ENCODE peak calls at places on chromosomes 13 and 19, in nine cellular contexts. One of them, this sample, is unnamed.

GRCh38 chr19:41641879-41642485 is 15.1 kb upstream of the CEACAM4 start:
- DNase-seq in sciatic nerve: no peak
- DNase-seq in T-helper 1 cell: peak
- DNase-seq in HT-29: peak
- DNase-seq in stimulated activated CD4-positive, alpha-beta T cell treated with anti-CD3 and anti-CD28 coated beads, Interleukin-15, amount 100 ng/mL, for 1 hour: peak
- DNase-seq in activated CD4-positive, alpha-beta T cell treated with anti-CD3 and anti-CD28 coated beads, Interleukin-2, amount 50 U/mL, for 48 hours: peak
- DNase-seq in NCI-H1105: peak
- DNase-seq in AG10803: peak
- DNase-seq in Calu3: peak
- DNase-seq in this sample: peak

GRCh38 chr13:26476111-26476743 is 81.3 kb upstream of the WASF3 start:
- DNase-seq in AG10803: peak
- DNase-seq in activated CD4-positive, alpha-beta T cell treated with anti-CD3 and anti-CD28 coated beads, Interleukin-2, amount 50 U/mL, for 48 hours: peak
- DNase-seq in HT-29: no peak
- DNase-seq in Calu3: no peak
- DNase-seq in NCI-H1105: no peak
- DNase-seq in T-helper 1 cell: no peak
- DNase-seq in sciatic nerve: no peak
- DNase-seq in stimulated activated CD4-positive, alpha-beta T cell treated with anti-CD3 and anti-CD28 coated beads, Interleukin-15, amount 100 ng/mL, for 1 hour: no peak
- DNase-seq in this sample: no peak

GRCh38 chr13:52785721-52786120 is 46.1 kb upstream of the CNMD start:
- DNase-seq in sciatic nerve: no peak
- DNase-seq in stimulated activated CD4-positive, alpha-beta T cell treated with anti-CD3 and anti-CD28 coated beads, Interleukin-15, amount 100 ng/mL, for 1 hour: no peak
- DNase-seq in AG10803: no peak
- DNase-seq in activated CD4-positive, alpha-beta T cell treated with anti-CD3 and anti-CD28 coated beads, Interleukin-2, amount 50 U/mL, for 48 hours: no peak
- DNase-seq in Calu3: no peak
- DNase-seq in NCI-H1105: no peak
- DNase-seq in T-helper 1 cell: no peak
- DNase-seq in HT-29: no peak
- DNase-seq in this sample: no peak

GRCh38 chr19:46288896-46289588 is 7.8 kb upstream of the HIF3A start:
- DNase-seq in AG10803: peak
- DNase-seq in T-helper 1 cell: no peak
- DNase-seq in Calu3: no peak
- DNase-seq in activated CD4-positive, alpha-beta T cell treated with anti-CD3 and anti-CD28 coated beads, Interleukin-2, amount 50 U/mL, for 48 hours: no peak
- DNase-seq in NCI-H1105: no peak
- DNase-seq in stimulated activated CD4-positive, alpha-beta T cell treated with anti-CD3 and anti-CD28 coated beads, Interleukin-15, amount 100 ng/mL, for 1 hour: no peak
- DNase-seq in HT-29: peak
- DNase-seq in sciatic nerve: no peak
- DNase-seq in this sample: no peak

GRCh38 chr13:51721485-51721884 is 82.5 kb downstream of the DHRS12 start:
- DNase-seq in sciatic nerve: no peak
- DNase-seq in stimulated activated CD4-positive, alpha-beta T cell treated with anti-CD3 and anti-CD28 coated beads, Interleukin-15, amount 100 ng/mL, for 1 hour: no peak
- DNase-seq in AG10803: no peak
- DNase-seq in activated CD4-positive, alpha-beta T cell treated with anti-CD3 and anti-CD28 coated beads, Interleukin-2, amount 50 U/mL, for 48 hours: no peak
- DNase-seq in T-helper 1 cell: no peak
- DNase-seq in HT-29: no peak
- DNase-seq in Calu3: no peak
- DNase-seq in NCI-H1105: no peak
- DNase-seq in this sample: no peak

GRCh38 chr13:103291693-103292572 is 225.7 kb upstream of the SLC10A2 start:
- DNase-seq in NCI-H1105: no peak
- DNase-seq in Calu3: no peak
- DNase-seq in sciatic nerve: no peak
- DNase-seq in activated CD4-positive, alpha-beta T cell treated with anti-CD3 and anti-CD28 coated beads, Interleukin-2, amount 50 U/mL, for 48 hours: no peak
- DNase-seq in AG10803: no peak
- DNase-seq in stimulated activated CD4-positive, alpha-beta T cell treated with anti-CD3 and anti-CD28 coated beads, Interleukin-15, amount 100 ng/mL, for 1 hour: no peak
- DNase-seq in T-helper 1 cell: no peak
- DNase-seq in HT-29: no peak
- DNase-seq in this sample: no peak

GRCh38 chr19:16588089-16588823 is 16.0 kb upstream of the SLC35E1 start:
- DNase-seq in T-helper 1 cell: no peak
- DNase-seq in Calu3: no peak
- DNase-seq in activated CD4-positive, alpha-beta T cell treated with anti-CD3 and anti-CD28 coated beads, Interleukin-2, amount 50 U/mL, for 48 hours: peak
- DNase-seq in HT-29: no peak
- DNase-seq in NCI-H1105: no peak
- DNase-seq in stimulated activated CD4-positive, alpha-beta T cell treated with anti-CD3 and anti-CD28 coated beads, Interleukin-15, amount 100 ng/mL, for 1 hour: no peak
- DNase-seq in AG10803: no peak
- DNase-seq in sciatic nerve: no peak
- DNase-seq in this sample: peak

GRCh38 chr19:51511353-51511752 is 9.8 kb upstream of the SIGLEC12 start:
- DNase-seq in Calu3: no peak
- DNase-seq in stimulated activated CD4-positive, alpha-beta T cell treated with anti-CD3 and anti-CD28 coated beads, Interleukin-15, amount 100 ng/mL, for 1 hour: no peak
- DNase-seq in HT-29: peak
- DNase-seq in AG10803: no peak
- DNase-seq in T-helper 1 cell: no peak
- DNase-seq in activated CD4-positive, alpha-beta T cell treated with anti-CD3 and anti-CD28 coated beads, Interleukin-2, amount 50 U/mL, for 48 hours: peak
- DNase-seq in NCI-H1105: no peak
- DNase-seq in sciatic nerve: no peak
- DNase-seq in this sample: no peak

GRCh38 chr19:6983448-6983847 is 37.8 kb downstream of the MBD3L2B start:
- DNase-seq in T-helper 1 cell: no peak
- DNase-seq in Calu3: no peak
- DNase-seq in AG10803: no peak
- DNase-seq in NCI-H1105: no peak
- DNase-seq in activated CD4-positive, alpha-beta T cell treated with anti-CD3 and anti-CD28 coated beads, Interleukin-2, amount 50 U/mL, for 48 hours: no peak
- DNase-seq in stimulated activated CD4-positive, alpha-beta T cell treated with anti-CD3 and anti-CD28 coated beads, Interleukin-15, amount 100 ng/mL, for 1 hour: no peak
- DNase-seq in HT-29: no peak
- DNase-seq in sciatic nerve: no peak
- DNase-seq in this sample: no peak

GRCh38 chr13:51999525-51999924 is 11.7 kb downstream of the ATP7B start:
- DNase-seq in sciatic nerve: no peak
- DNase-seq in Calu3: no peak
- DNase-seq in HT-29: no peak
- DNase-seq in AG10803: peak
- DNase-seq in NCI-H1105: no peak
- DNase-seq in stimulated activated CD4-positive, alpha-beta T cell treated with anti-CD3 and anti-CD28 coated beads, Interleukin-15, amount 100 ng/mL, for 1 hour: no peak
- DNase-seq in T-helper 1 cell: no peak
- DNase-seq in activated CD4-positive, alpha-beta T cell treated with anti-CD3 and anti-CD28 coated beads, Interleukin-2, amount 50 U/mL, for 48 hours: no peak
- DNase-seq in this sample: no peak

This sample was measured in activated CD4-positive, CD25-positive, alpha-beta regulatory T cell.